ENCODE peak calls at places on chromosomes 12 and 14, in six cellular contexts. One of them, this sample, is unnamed.

GRCh38 chr12:40819427-40820108 is 127.3 kb downstream of the CNTN1 start:
- DNase-seq in A673: peak
- DNase-seq in GM12864: no peak
- DNase-seq in psoas muscle: peak
- DNase-seq in uterus: peak
- DNase-seq in lower lobe of right lung: peak
- DNase-seq in this sample: no peak

GRCh38 chr14:81033841-81034240 is 78.4 kb downstream of the TSHR start:
- DNase-seq in lower lobe of right lung: no peak
- DNase-seq in GM12864: no peak
- DNase-seq in psoas muscle: no peak
- DNase-seq in A673: no peak
- DNase-seq in uterus: no peak
- DNase-seq in this sample: no peak

GRCh38 chr12:119178544-119179334 is at the start of gene HSPB8:
- DNase-seq in GM12864: no peak
- DNase-seq in A673: peak
- DNase-seq in psoas muscle: peak
- DNase-seq in lower lobe of right lung: peak
- DNase-seq in uterus: peak
- DNase-seq in this sample: peak

GRCh38 chr14:81385824-81386223 is 14.3 kb downstream of the STON2 start:
- DNase-seq in uterus: no peak
- DNase-seq in A673: no peak
- DNase-seq in lower lobe of right lung: no peak
- DNase-seq in GM12864: no peak
- DNase-seq in psoas muscle: no peak
- DNase-seq in this sample: no peak

GRCh38 chr14:103880334-103880985 is 33.1 kb upstream of the PPP1R13B start:
- DNase-seq in A673: peak
- DNase-seq in psoas muscle: peak
- DNase-seq in GM12864: no peak
- DNase-seq in lower lobe of right lung: peak
- DNase-seq in uterus: peak
- DNase-seq in this sample: peak

GRCh38 chr12:124125472-124125871 is 152.5 kb downstream of the ZNF664 start:
- DNase-seq in A673: peak
- DNase-seq in uterus: no peak
- DNase-seq in psoas muscle: no peak
- DNase-seq in lower lobe of right lung: no peak
- DNase-seq in GM12864: peak
- DNase-seq in this sample: no peak

GRCh38 chr12:50979369-50980052 is 27.2 kb downstream of the HIGD1C start:
- DNase-seq in uterus: no peak
- DNase-seq in psoas muscle: no peak
- DNase-seq in lower lobe of right lung: no peak
- DNase-seq in GM12864: peak
- DNase-seq in A673: no peak
- DNase-seq in this sample: no peak

GRCh38 chr14:102524451-102525212 is 15.1 kb upstream of the ANKRD9 start:
- DNase-seq in uterus: peak
- DNase-seq in lower lobe of right lung: peak
- DNase-seq in psoas muscle: peak
- DNase-seq in A673: peak
- DNase-seq in GM12864: peak
- DNase-seq in this sample: peak

GRCh38 chr12:4648099-4648498 is 752 bp downstream of the AKAP3 start:
- DNase-seq in uterus: no peak
- DNase-seq in lower lobe of right lung: no peak
- DNase-seq in A673: no peak
- DNase-seq in psoas muscle: no peak
- DNase-seq in GM12864: no peak
- DNase-seq in this sample: no peak

GRCh38 chr14:101026341-101026740 is 122.8 kb upstream of the RTL1 start:
- DNase-seq in A673: no peak
- DNase-seq in GM12864: no peak
- DNase-seq in lower lobe of right lung: no peak
- DNase-seq in uterus: no peak
- DNase-seq in psoas muscle: no peak
- DNase-seq in this sample: no peak

GRCh38 chr12:58285551-58285950 is 344.2 kb downstream of the ATP23 start:
- DNase-seq in lower lobe of right lung: no peak
- DNase-seq in psoas muscle: no peak
- DNase-seq in uterus: no peak
- DNase-seq in GM12864: no peak
- DNase-seq in A673: no peak
- DNase-seq in this sample: no peak

GRCh38 chr14:61145258-61145902 is 135.8 kb downstream of the TMEM30B start:
- DNase-seq in A673: peak
- DNase-seq in lower lobe of right lung: no peak
- DNase-seq in psoas muscle: no peak
- DNase-seq in uterus: peak
- DNase-seq in GM12864: no peak
- DNase-seq in this sample: no peak

GRCh38 chr14:104563191-104563741 is 16.3 kb upstream of the C14orf180 start:
- DNase-seq in A673: no peak
- DNase-seq in GM12864: no peak
- DNase-seq in psoas muscle: no peak
- DNase-seq in uterus: no peak
- DNase-seq in lower lobe of right lung: no peak
- DNase-seq in this sample: no peak

GRCh38 chr14:33791971-33792370 is 158.9 kb downstream of the EGLN3 start:
- DNase-seq in lower lobe of right lung: no peak
- DNase-seq in A673: no peak
- DNase-seq in GM12864: no peak
- DNase-seq in psoas muscle: no peak
- DNase-seq in uterus: no peak
- DNase-seq in this sample: no peak

GRCh38 chr14:25537846-25538455 is 488.0 kb upstream of the STXBP6 start:
- DNase-seq in A673: peak
- DNase-seq in lower lobe of right lung: no peak
- DNase-seq in uterus: no peak
- DNase-seq in psoas muscle: no peak
- DNase-seq in GM12864: no peak
- DNase-seq in this sample: no peak

GRCh38 chr14:96584199-96584906 is 82.2 kb downstream of the PAPOLA start:
- DNase-seq in GM12864: no peak
- DNase-seq in lower lobe of right lung: no peak
- DNase-seq in psoas muscle: no peak
- DNase-seq in A673: peak
- DNase-seq in uterus: no peak
- DNase-seq in this sample: no peak
- TF ChIP-seq CTCF in GM12864: peak
- TF ChIP-seq CTCF in lower lobe of right lung: peak
- TF ChIP-seq CTCF in psoas muscle: peak
- TF ChIP-seq CTCF in A673: peak
- TF ChIP-seq CTCF in uterus: no peak
- TF ChIP-seq CTCF in this sample: no peak

GRCh38 chr12:78586790-78587189 is 277.8 kb upstream of the SYT1 start:
- DNase-seq in lower lobe of right lung: no peak
- DNase-seq in psoas muscle: no peak
- DNase-seq in GM12864: no peak
- DNase-seq in uterus: no peak
- DNase-seq in A673: no peak
- DNase-seq in this sample: no peak

GRCh38 chr12:78585132-78585531 is 279.4 kb upstream of the SYT1 start:
- DNase-seq in uterus: no peak
- DNase-seq in GM12864: no peak
- DNase-seq in psoas muscle: no peak
- DNase-seq in A673: no peak
- DNase-seq in lower lobe of right lung: no peak
- DNase-seq in this sample: no peak

GRCh38 chr12:78580296-78580695 is 284.3 kb upstream of the SYT1 start:
- DNase-seq in A673: peak
- DNase-seq in psoas muscle: no peak
- DNase-seq in uterus: no peak
- DNase-seq in lower lobe of right lung: no peak
- DNase-seq in GM12864: no peak
- DNase-seq in this sample: no peak

DNA sequence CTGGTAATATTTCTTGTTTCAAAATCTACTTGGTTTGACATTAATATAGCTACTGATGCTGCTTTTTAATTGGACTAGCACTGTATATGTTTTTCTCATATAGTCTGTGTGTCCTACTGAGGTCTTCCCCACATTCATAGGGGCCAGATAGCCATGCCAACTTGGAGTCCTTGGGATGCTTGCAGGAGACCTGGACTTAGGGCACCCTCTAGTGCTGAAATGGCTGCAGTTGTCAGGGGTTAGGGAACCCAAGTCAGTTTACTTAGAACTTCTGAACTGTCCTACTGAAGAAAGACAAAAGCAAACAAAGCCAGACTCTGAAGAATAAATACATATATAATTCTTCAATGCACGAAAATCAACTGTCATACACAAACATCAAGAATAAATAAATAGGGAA is 279.9 kb upstream of the SYT1 start:
- DNase-seq in GM12864: no peak
- DNase-seq in lower lobe of right lung: no peak
- DNase-seq in A673: peak
- DNase-seq in uterus: no peak
- DNase-seq in psoas muscle: no peak
- DNase-seq in this sample: no peak
- TF ChIP-seq CTCF in GM12864: peak
- TF ChIP-seq CTCF in lower lobe of right lung: no peak
- TF ChIP-seq CTCF in A673: peak
- TF ChIP-seq CTCF in uterus: no peak
- TF ChIP-seq CTCF in psoas muscle: no peak
- TF ChIP-seq CTCF in this sample: no peak

GRCh38 chr12:53599579-53599978 is 26.6 kb downstream of the ATF7 start:
- DNase-seq in A673: no peak
- DNase-seq in GM12864: no peak
- DNase-seq in lower lobe of right lung: no peak
- DNase-seq in uterus: no peak
- DNase-seq in psoas muscle: no peak
- DNase-seq in this sample: no peak
- TF ChIP-seq CTCF in A673: peak
- TF ChIP-seq CTCF in GM12864: no peak
- TF ChIP-seq CTCF in lower lobe of right lung: no peak
- TF ChIP-seq CTCF in uterus: no peak
- TF ChIP-seq CTCF in psoas muscle: peak
- TF ChIP-seq CTCF in this sample: no peak

GRCh38 chr12:88390811-88391210 is 189.5 kb downstream of the KITLG start:
- DNase-seq in GM12864: no peak
- DNase-seq in psoas muscle: no peak
- DNase-seq in A673: no peak
- DNase-seq in lower lobe of right lung: no peak
- DNase-seq in uterus: no peak
- DNase-seq in this sample: no peak

GRCh38 chr12:88391556-88391955 is 188.7 kb downstream of the KITLG start:
- DNase-seq in GM12864: no peak
- DNase-seq in lower lobe of right lung: no peak
- DNase-seq in A673: peak
- DNase-seq in psoas muscle: no peak
- DNase-seq in uterus: no peak
- DNase-seq in this sample: no peak

GRCh38 chr12:88388566-88389269 is 191.6 kb downstream of the KITLG start:
- DNase-seq in psoas muscle: no peak
- DNase-seq in uterus: no peak
- DNase-seq in A673: no peak
- DNase-seq in lower lobe of right lung: no peak
- DNase-seq in GM12864: no peak
- DNase-seq in this sample: no peak

GRCh38 chr12:88393017-88393767 is 187.1 kb downstream of the KITLG start:
- DNase-seq in GM12864: no peak
- DNase-seq in psoas muscle: no peak
- DNase-seq in A673: peak
- DNase-seq in lower lobe of right lung: no peak
- DNase-seq in uterus: no peak
- DNase-seq in this sample: no peak
- TF ChIP-seq CTCF in GM12864: peak
- TF ChIP-seq CTCF in psoas muscle: no peak
- TF ChIP-seq CTCF in A673: peak
- TF ChIP-seq CTCF in lower lobe of right lung: peak
- TF ChIP-seq CTCF in uterus: no peak
- TF ChIP-seq CTCF in this sample: no peak

GRCh38 chr14:21985081-21985480 is 311.5 kb upstream of the OR4E1 start:
- DNase-seq in A673: no peak
- DNase-seq in lower lobe of right lung: no peak
- DNase-seq in psoas muscle: no peak
- DNase-seq in GM12864: no peak
- DNase-seq in uterus: no peak
- DNase-seq in this sample: no peak

GRCh38 chr14:21988413-21988812 is 314.8 kb upstream of the OR4E1 start:
- DNase-seq in psoas muscle: no peak
- DNase-seq in uterus: no peak
- DNase-seq in A673: no peak
- DNase-seq in lower lobe of right lung: no peak
- DNase-seq in GM12864: no peak
- DNase-seq in this sample: no peak

GRCh38 chr14:21990116-21990515 is 316.5 kb upstream of the OR4E1 start:
- DNase-seq in psoas muscle: no peak
- DNase-seq in lower lobe of right lung: no peak
- DNase-seq in GM12864: no peak
- DNase-seq in A673: peak
- DNase-seq in uterus: no peak
- DNase-seq in this sample: no peak

GRCh38 chr14:21989090-21989489 is 315.5 kb upstream of the OR4E1 start:
- DNase-seq in uterus: no peak
- DNase-seq in GM12864: no peak
- DNase-seq in A673: no peak
- DNase-seq in lower lobe of right lung: no peak
- DNase-seq in psoas muscle: no peak
- DNase-seq in this sample: no peak

DNA sequence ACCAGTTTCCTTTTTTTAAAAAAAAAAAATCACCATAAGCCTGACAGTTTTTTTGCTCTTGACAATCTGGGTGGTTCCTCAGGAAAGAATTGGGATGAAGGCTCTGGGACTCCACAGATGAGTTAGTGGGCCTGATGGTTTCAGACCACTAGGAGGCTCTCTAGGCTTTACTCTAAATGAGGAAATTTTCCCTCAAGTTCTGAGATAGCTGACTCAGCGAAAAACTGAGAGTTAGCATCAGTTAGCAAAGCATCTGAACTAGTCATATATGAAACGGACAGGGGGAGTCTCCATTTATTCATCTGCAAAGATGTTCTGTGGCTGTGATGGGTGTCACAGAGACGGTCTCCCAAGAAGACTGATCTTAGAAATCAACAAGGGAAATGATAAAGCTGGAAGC is 314.3 kb upstream of the OR4E1 start:
- DNase-seq in A673: peak
- DNase-seq in psoas muscle: no peak
- DNase-seq in lower lobe of right lung: no peak
- DNase-seq in uterus: no peak
- DNase-seq in GM12864: no peak
- DNase-seq in this sample: no peak
- TF ChIP-seq CTCF in A673: peak
- TF ChIP-seq CTCF in psoas muscle: no peak
- TF ChIP-seq CTCF in lower lobe of right lung: peak
- TF ChIP-seq CTCF in uterus: no peak
- TF ChIP-seq CTCF in GM12864: peak
- TF ChIP-seq CTCF in this sample: no peak

This sample was measured in tibial artery.